ENCODE peak calls at places on chromosomes 1 and 21, in four cellular contexts. One of them, this sample, is unnamed.

GRCh38 chr1:203650012-203650836 is 23.6 kb downstream of the ATP2B4 start:
- DNase-seq in uterus: peak; percentile 71
- DNase-seq in colonic mucosa: peak; percentile 66
- DNase-seq in cardiac muscle cell: peak; percentile 75
- DNase-seq in this sample: peak; percentile 92

GRCh38 chr1:110350360-110350759 is 11.2 kb downstream of the RBM15 start:
- DNase-seq in colonic mucosa: no peak
- DNase-seq in cardiac muscle cell: no peak
- DNase-seq in uterus: no peak
- DNase-seq in this sample: no peak

GRCh38 chr21:33949516-33950424 is 34.2 kb upstream of the ATP5PO start:
- DNase-seq in cardiac muscle cell: no peak
- DNase-seq in uterus: no peak
- DNase-seq in colonic mucosa: no peak
- DNase-seq in this sample: no peak

GRCh38 chr1:3534803-3535637 is 76.3 kb downstream of the MEGF6 start:
- DNase-seq in uterus: no peak
- DNase-seq in colonic mucosa: no peak
- DNase-seq in cardiac muscle cell: no peak
- DNase-seq in this sample: no peak

GRCh38 chr1:93079685-93080141 is 630 bp downstream of the MTF2 start:
- DNase-seq in cardiac muscle cell: peak; percentile 3
- DNase-seq in colonic mucosa: peak; percentile 51
- DNase-seq in uterus: peak; percentile 23
- DNase-seq in this sample: peak; percentile 79

GRCh38 chr1:59092126-59092525 is 204.8 kb upstream of the FGGY start:
- DNase-seq in cardiac muscle cell: no peak
- DNase-seq in uterus: no peak
- DNase-seq in colonic mucosa: no peak
- DNase-seq in this sample: no peak

GRCh38 chr1:3011127-3011526 is 10.1 kb upstream of the ACTRT2 start:
- DNase-seq in uterus: no peak
- DNase-seq in cardiac muscle cell: no peak
- DNase-seq in colonic mucosa: no peak
- DNase-seq in this sample: no peak

GRCh38 chr1:8472668-8473067 is 154.8 kb downstream of the SLC45A1 start:
- DNase-seq in cardiac muscle cell: no peak
- DNase-seq in uterus: no peak
- DNase-seq in colonic mucosa: no peak
- DNase-seq in this sample: no peak

GRCh38 chr1:10510520-10511493 is 36.1 kb downstream of the PEX14 start:
- DNase-seq in colonic mucosa: peak; percentile 58
- DNase-seq in uterus: no peak
- DNase-seq in cardiac muscle cell: peak; percentile 74
- DNase-seq in this sample: no peak

GRCh38 chr1:11858613-11858967 is at the start of gene NPPB:
- DNase-seq in colonic mucosa: no peak
- DNase-seq in cardiac muscle cell: no peak
- DNase-seq in uterus: no peak
- DNase-seq in this sample: no peak

GRCh38 chr1:147494998-147495580 is 46.2 kb upstream of the BCL9 start:
- DNase-seq in uterus: peak; percentile 83
- DNase-seq in colonic mucosa: peak; percentile 74
- DNase-seq in cardiac muscle cell: peak; percentile 88
- DNase-seq in this sample: peak; percentile 83

GRCh38 chr1:12078938-12079861 is 16.1 kb downstream of the TNFRSF8 start:
- DNase-seq in cardiac muscle cell: peak; percentile 83
- DNase-seq in uterus: peak; percentile 33
- DNase-seq in colonic mucosa: peak; percentile 25
- DNase-seq in this sample: peak; percentile 67

GRCh38 chr1:66575739-66576138 is 41.8 kb downstream of the SGIP1 start:
- DNase-seq in cardiac muscle cell: peak; percentile 91
- DNase-seq in uterus: peak; percentile 54
- DNase-seq in colonic mucosa: no peak
- DNase-seq in this sample: no peak

GRCh38 chr1:91503975-91504530 is 3.4 kb downstream of the CDC7 start:
- DNase-seq in colonic mucosa: no peak
- DNase-seq in uterus: no peak
- DNase-seq in cardiac muscle cell: no peak
- DNase-seq in this sample: no peak

GRCh38 chr21:38258803-38259485 is 2.2 kb downstream of the KCNJ15 start:
- DNase-seq in colonic mucosa: no peak
- DNase-seq in cardiac muscle cell: peak; percentile 95
- DNase-seq in uterus: no peak
- DNase-seq in this sample: no peak

GRCh38 chr1:5740865-5741860 is 251.1 kb downstream of the NPHP4 start:
- DNase-seq in cardiac muscle cell: no peak
- DNase-seq in uterus: no peak
- DNase-seq in colonic mucosa: no peak
- DNase-seq in this sample: peak; percentile 54
- H3K4me1 ChIP-seq in cardiac muscle cell: no peaks in the 10 kb centered on the region
- H3K4me1 ChIP-seq in uterus: no peaks in the 10 kb centered on the region
- H3K4me1 ChIP-seq in colonic mucosa: no peaks in the 10 kb centered on the region
- H3K4me1 ChIP-seq in this sample: no peaks in the 10 kb centered on the region

GRCh38 chr1:151716771-151717631 is at the start of gene CELF3:
- DNase-seq in colonic mucosa: no peak
- DNase-seq in uterus: no peak
- DNase-seq in cardiac muscle cell: peak; percentile 50
- DNase-seq in this sample: no peak

GRCh38 chr1:151718666-151719065 is 2.1 kb upstream of the CELF3 start:
- DNase-seq in uterus: no peak
- DNase-seq in colonic mucosa: no peak
- DNase-seq in cardiac muscle cell: no peak
- DNase-seq in this sample: no peak

GRCh38 chr1:151715726-151716404 is 738 bp downstream of the CELF3 start:
- DNase-seq in cardiac muscle cell: no peak
- DNase-seq in colonic mucosa: no peak
- DNase-seq in uterus: no peak
- DNase-seq in this sample: no peak

GRCh38 chr1:151716405-151716762 is 219 bp downstream of the CELF3 start:
- DNase-seq in cardiac muscle cell: no peak
- DNase-seq in colonic mucosa: no peak
- DNase-seq in uterus: no peak
- DNase-seq in this sample: no peak

GRCh38 chr1:151718011-151718431 is 1.4 kb upstream of the CELF3 start:
- DNase-seq in cardiac muscle cell: peak; percentile 26
- DNase-seq in uterus: no peak
- DNase-seq in colonic mucosa: no peak
- DNase-seq in this sample: no peak
- H3K4me1 ChIP-seq in cardiac muscle cell: peaks cover 11% of the 10 kb centered on the region
- H3K4me1 ChIP-seq in uterus: no peaks in the 10 kb centered on the region
- H3K4me1 ChIP-seq in colonic mucosa: peaks cover 16% of the 10 kb centered on the region
- H3K4me1 ChIP-seq in this sample: peaks cover 31% of the 10 kb centered on the region

GRCh38 chr21:42471206-42471605 is 24.8 kb downstream of the RSPH1 start:
- DNase-seq in uterus: no peak
- DNase-seq in cardiac muscle cell: no peak
- DNase-seq in colonic mucosa: no peak
- DNase-seq in this sample: no peak
- H3K4me1 ChIP-seq in uterus: no peaks in the 10 kb centered on the region
- H3K4me1 ChIP-seq in cardiac muscle cell: no peaks in the 10 kb centered on the region
- H3K4me1 ChIP-seq in colonic mucosa: peaks cover 14% of the 10 kb centered on the region
- H3K4me1 ChIP-seq in this sample: peaks cover 7% of the 10 kb centered on the region

DNA sequence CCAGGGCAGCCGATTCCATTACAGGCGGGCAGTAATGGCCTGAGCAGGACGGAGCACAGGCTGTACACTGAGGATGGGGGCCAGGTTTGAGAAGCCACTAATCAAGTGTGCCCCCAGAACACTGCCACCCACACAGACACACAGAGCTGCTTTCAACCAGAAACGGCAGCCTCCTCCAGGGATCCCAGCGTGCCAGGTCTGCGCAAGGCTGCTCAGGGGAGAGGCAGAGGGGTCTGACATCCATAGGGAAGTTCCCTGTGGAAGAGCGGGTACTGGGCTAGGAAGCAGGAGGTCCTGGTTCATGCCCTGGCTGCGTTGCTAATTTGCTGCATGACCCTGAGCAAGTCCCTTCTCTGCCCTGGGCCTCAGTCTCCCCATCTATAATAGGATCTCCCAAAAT is 26.1 kb upstream of the ALDH4A1 start:
- DNase-seq in uterus: no peak
- DNase-seq in colonic mucosa: no peak
- DNase-seq in cardiac muscle cell: no peak
- DNase-seq in this sample: no peak
- H3K4me1 ChIP-seq in uterus: peaks cover 7% of the 10 kb centered on the region
- H3K4me1 ChIP-seq in colonic mucosa: no peaks in the 10 kb centered on the region
- H3K4me1 ChIP-seq in cardiac muscle cell: peaks cover 17% of the 10 kb centered on the region
- H3K4me1 ChIP-seq in this sample: peaks cover 90% of the 10 kb centered on the region

This sample was measured in spleen.